ENCODE peak calls at places on chromosome 17, in six cellular contexts. One of them, this sample, is unnamed.

GRCh38 chr17:73104450-73104849 is 12.0 kb upstream of the SLC39A11 start:
- DNase-seq in dorsolateral prefrontal cortex: no peak
- DNase-seq in HL-60: no peak
- DNase-seq in PC-3: no peak
- DNase-seq in lower leg skin: no peak
- DNase-seq in cardiac fibroblast: no peak
- DNase-seq in this sample: no peak

GRCh38 chr17:45940826-45941225 is 46.5 kb downstream of the MAPT start:
- DNase-seq in dorsolateral prefrontal cortex: peak
- DNase-seq in HL-60: no peak
- DNase-seq in PC-3: no peak
- DNase-seq in lower leg skin: peak
- DNase-seq in cardiac fibroblast: peak
- DNase-seq in this sample: no peak

GRCh38 chr17:45172541-45173286 is 11.0 kb downstream of the HEXIM2 start:
- DNase-seq in dorsolateral prefrontal cortex: peak
- DNase-seq in HL-60: no peak
- DNase-seq in PC-3: peak
- DNase-seq in lower leg skin: peak
- DNase-seq in cardiac fibroblast: peak
- DNase-seq in this sample: peak

GRCh38 chr17:50021681-50022370 is 26.8 kb upstream of the DLX3 start:
- DNase-seq in dorsolateral prefrontal cortex: no peak
- DNase-seq in HL-60: no peak
- DNase-seq in PC-3: no peak
- DNase-seq in lower leg skin: no peak
- DNase-seq in cardiac fibroblast: no peak
- DNase-seq in this sample: no peak

GRCh38 chr17:82737981-82738877 is 2.8 kb downstream of the FN3K start:
- DNase-seq in dorsolateral prefrontal cortex: peak
- DNase-seq in HL-60: no peak
- DNase-seq in PC-3: no peak
- DNase-seq in lower leg skin: no peak
- DNase-seq in cardiac fibroblast: peak
- DNase-seq in this sample: no peak

GRCh38 chr17:16976686-16977550 is 5.0 kb upstream of the TNFRSF13B start:
- DNase-seq in dorsolateral prefrontal cortex: no peak
- DNase-seq in HL-60: no peak
- DNase-seq in PC-3: no peak
- DNase-seq in lower leg skin: no peak
- DNase-seq in cardiac fibroblast: no peak
- DNase-seq in this sample: no peak

GRCh38 chr17:62966426-62967110 is 533 bp downstream of the TANC2 start:
- DNase-seq in dorsolateral prefrontal cortex: no peak
- DNase-seq in HL-60: peak
- DNase-seq in PC-3: peak
- DNase-seq in lower leg skin: peak
- DNase-seq in cardiac fibroblast: no peak
- DNase-seq in this sample: no peak

GRCh38 chr17:61680921-61681320 is 89.9 kb upstream of the NACA2 start:
- DNase-seq in dorsolateral prefrontal cortex: no peak
- DNase-seq in HL-60: no peak
- DNase-seq in PC-3: no peak
- DNase-seq in lower leg skin: no peak
- DNase-seq in cardiac fibroblast: no peak
- DNase-seq in this sample: no peak

GRCh38 chr17:38958756-38959155 is 8.4 kb downstream of the FBXO47 start:
- DNase-seq in dorsolateral prefrontal cortex: no peak
- DNase-seq in HL-60: no peak
- DNase-seq in PC-3: no peak
- DNase-seq in lower leg skin: no peak
- DNase-seq in cardiac fibroblast: peak
- DNase-seq in this sample: no peak

GRCh38 chr17:71633391-71633849 is 487.4 kb upstream of the SOX9 start:
- DNase-seq in dorsolateral prefrontal cortex: no peak
- DNase-seq in HL-60: no peak
- DNase-seq in PC-3: peak
- DNase-seq in lower leg skin: peak
- DNase-seq in cardiac fibroblast: peak
- DNase-seq in this sample: peak

GRCh38 chr17:68295086-68295485 is 3.8 kb downstream of the ARSG start:
- DNase-seq in dorsolateral prefrontal cortex: no peak
- DNase-seq in HL-60: no peak
- DNase-seq in PC-3: no peak
- DNase-seq in lower leg skin: no peak
- DNase-seq in cardiac fibroblast: no peak
- DNase-seq in this sample: no peak

GRCh38 chr17:45144199-45145034 is 3.9 kb upstream of the HEXIM1 start:
- DNase-seq in dorsolateral prefrontal cortex: no peak
- DNase-seq in HL-60: no peak
- DNase-seq in PC-3: no peak
- DNase-seq in lower leg skin: no peak
- DNase-seq in cardiac fibroblast: no peak
- DNase-seq in this sample: no peak

GRCh38 chr17:60230358-60230757 is 80.6 kb downstream of the CA4 start:
- DNase-seq in dorsolateral prefrontal cortex: no peak
- DNase-seq in HL-60: no peak
- DNase-seq in PC-3: no peak
- DNase-seq in lower leg skin: no peak
- DNase-seq in cardiac fibroblast: no peak
- DNase-seq in this sample: no peak

DNA sequence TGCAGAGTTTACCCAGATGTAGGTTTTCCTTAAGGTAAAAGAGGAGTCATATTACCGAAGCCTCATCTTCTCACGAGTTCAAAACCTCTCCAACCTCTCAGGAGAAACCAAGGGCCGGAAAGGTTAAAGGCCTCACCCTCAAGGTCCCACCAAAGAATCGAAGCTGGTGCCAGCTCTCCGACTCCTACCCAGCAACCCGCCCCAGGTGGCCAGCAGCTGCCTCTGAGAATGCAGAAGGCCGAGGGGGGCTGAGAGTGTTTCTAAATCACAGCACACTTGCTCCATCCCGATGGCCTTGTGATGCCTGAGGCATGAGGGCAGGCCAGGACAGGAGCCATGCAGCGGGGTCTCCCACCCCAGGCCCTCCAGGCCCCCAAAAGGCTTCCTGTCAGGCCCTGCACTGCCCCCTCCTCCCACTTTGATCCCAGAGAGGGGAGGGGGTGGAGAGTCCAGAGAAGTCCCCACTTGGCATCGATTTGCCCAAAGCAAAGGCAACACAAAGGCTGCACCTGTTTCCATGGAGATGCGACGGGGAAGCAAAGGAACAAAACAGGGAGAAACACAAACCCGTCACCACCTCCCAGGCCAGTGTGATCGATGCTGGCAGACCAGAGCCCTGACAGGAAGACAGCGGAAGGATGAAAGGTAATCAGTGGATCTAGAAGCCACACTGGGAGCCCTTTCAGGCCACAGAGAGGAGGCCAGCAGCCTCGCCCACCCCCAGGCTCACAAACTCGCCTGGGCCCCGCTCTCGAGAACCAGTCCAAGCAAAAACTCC is 39.0 kb downstream of the CUEDC1 start:
- DNase-seq in dorsolateral prefrontal cortex: no peak
- DNase-seq in HL-60: no peak
- DNase-seq in PC-3: no peak
- DNase-seq in lower leg skin: no peak
- DNase-seq in cardiac fibroblast: no peak
- DNase-seq in this sample: no peak
- TF ChIP-seq CTCF in dorsolateral prefrontal cortex: no peak
- TF ChIP-seq CTCF in HL-60: no peak
- TF ChIP-seq CTCF in PC-3: no peak
- TF ChIP-seq CTCF in lower leg skin: no peak
- TF ChIP-seq CTCF in cardiac fibroblast: no peak
- TF ChIP-seq CTCF in this sample: no peak

GRCh38 chr17:81701288-81702071 is 1.7 kb upstream of the MRPL12 start:
- DNase-seq in dorsolateral prefrontal cortex: no peak
- DNase-seq in HL-60: no peak
- DNase-seq in PC-3: peak
- DNase-seq in lower leg skin: no peak
- DNase-seq in cardiac fibroblast: no peak
- DNase-seq in this sample: no peak

GRCh38 chr17:81705518-81706231 is 2.5 kb downstream of the MRPL12 start:
- DNase-seq in dorsolateral prefrontal cortex: no peak
- DNase-seq in HL-60: no peak
- DNase-seq in PC-3: no peak
- DNase-seq in lower leg skin: no peak
- DNase-seq in cardiac fibroblast: no peak
- DNase-seq in this sample: no peak

GRCh38 chr17:81700353-81701287 is 2.5 kb upstream of the MRPL12 start:
- DNase-seq in dorsolateral prefrontal cortex: no peak
- DNase-seq in HL-60: no peak
- DNase-seq in PC-3: no peak
- DNase-seq in lower leg skin: no peak
- DNase-seq in cardiac fibroblast: no peak
- DNase-seq in this sample: no peak

GRCh38 chr17:81703747-81704654 is 834 bp downstream of the MRPL12 start:
- DNase-seq in dorsolateral prefrontal cortex: no peak
- DNase-seq in HL-60: no peak
- DNase-seq in PC-3: no peak
- DNase-seq in lower leg skin: no peak
- DNase-seq in cardiac fibroblast: no peak
- DNase-seq in this sample: no peak

GRCh38 chr17:81702934-81703746 is at the start of gene MRPL12:
- DNase-seq in dorsolateral prefrontal cortex: peak
- DNase-seq in HL-60: peak
- DNase-seq in PC-3: peak
- DNase-seq in lower leg skin: peak
- DNase-seq in cardiac fibroblast: peak
- DNase-seq in this sample: peak
- TF ChIP-seq CTCF in dorsolateral prefrontal cortex: peak
- TF ChIP-seq CTCF in HL-60: no peak
- TF ChIP-seq CTCF in PC-3: no peak
- TF ChIP-seq CTCF in lower leg skin: no peak
- TF ChIP-seq CTCF in cardiac fibroblast: no peak
- TF ChIP-seq CTCF in this sample: no peak

DNA sequence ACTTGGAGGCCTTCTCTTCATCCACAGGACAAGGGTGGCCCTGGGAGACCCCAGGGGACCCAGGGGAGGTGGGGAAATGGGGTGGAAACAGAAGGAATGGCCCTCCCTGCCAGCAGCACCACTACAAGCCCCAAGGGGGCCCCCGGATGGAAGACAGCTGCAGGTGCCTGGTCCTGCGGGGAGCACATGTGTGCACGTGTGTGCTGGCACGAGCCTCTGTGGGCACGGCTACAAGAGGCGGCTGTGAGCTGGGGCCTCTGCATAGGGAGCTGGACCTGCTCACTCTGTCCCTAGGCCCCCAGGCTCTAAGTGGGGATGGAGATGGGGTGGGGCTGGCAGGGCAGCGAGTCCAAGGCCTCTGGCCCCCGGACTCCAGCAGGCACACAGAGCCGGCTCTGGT is 13.2 kb upstream of the AATK start:
- DNase-seq in dorsolateral prefrontal cortex: no peak
- DNase-seq in HL-60: no peak
- DNase-seq in PC-3: no peak
- DNase-seq in lower leg skin: no peak
- DNase-seq in cardiac fibroblast: no peak
- DNase-seq in this sample: no peak
- TF ChIP-seq CTCF in dorsolateral prefrontal cortex: no peak
- TF ChIP-seq CTCF in HL-60: no peak
- TF ChIP-seq CTCF in PC-3: no peak
- TF ChIP-seq CTCF in lower leg skin: no peak
- TF ChIP-seq CTCF in cardiac fibroblast: no peak
- TF ChIP-seq CTCF in this sample: no peak

GRCh38 chr17:32445075-32445427 is 741 bp downstream of the PSMD11 start:
- DNase-seq in dorsolateral prefrontal cortex: no peak
- DNase-seq in HL-60: peak
- DNase-seq in PC-3: peak
- DNase-seq in lower leg skin: no peak
- DNase-seq in cardiac fibroblast: peak
- DNase-seq in this sample: no peak

GRCh38 chr17:32444301-32445074 is at the start of gene PSMD11:
- DNase-seq in dorsolateral prefrontal cortex: peak
- DNase-seq in HL-60: peak
- DNase-seq in PC-3: peak
- DNase-seq in lower leg skin: peak
- DNase-seq in cardiac fibroblast: peak
- DNase-seq in this sample: peak

GRCh38 chr17:32445497-32445896 is 1.2 kb downstream of the PSMD11 start:
- DNase-seq in dorsolateral prefrontal cortex: no peak
- DNase-seq in HL-60: no peak
- DNase-seq in PC-3: no peak
- DNase-seq in lower leg skin: no peak
- DNase-seq in cardiac fibroblast: no peak
- DNase-seq in this sample: no peak

GRCh38 chr17:32441886-32442285 is 2.4 kb upstream of the PSMD11 start:
- DNase-seq in dorsolateral prefrontal cortex: no peak
- DNase-seq in HL-60: no peak
- DNase-seq in PC-3: no peak
- DNase-seq in lower leg skin: no peak
- DNase-seq in cardiac fibroblast: no peak
- DNase-seq in this sample: no peak

DNA sequence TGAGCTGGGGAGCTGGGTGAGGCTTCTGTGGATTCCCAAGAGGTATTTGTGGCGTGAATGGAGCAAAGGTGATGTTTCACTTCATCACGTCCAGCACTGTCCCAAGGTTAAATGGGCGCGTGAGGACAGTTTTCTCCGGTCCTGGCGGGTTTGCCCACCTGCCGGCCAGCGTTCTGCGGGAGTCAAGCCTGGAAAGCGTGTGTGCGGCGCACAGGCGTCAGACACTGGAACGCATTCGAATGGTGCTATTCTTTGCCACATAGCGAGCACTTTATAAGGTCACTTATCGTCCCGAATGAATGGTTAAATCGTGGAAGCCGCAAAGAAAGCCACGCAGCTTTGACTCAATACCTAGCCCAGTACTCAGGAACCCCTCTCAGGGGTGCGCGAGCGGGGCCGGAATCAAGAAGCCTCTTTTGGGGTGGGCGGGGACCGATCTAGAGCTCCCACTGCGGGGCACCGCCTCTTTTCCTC is 446 bp upstream of the PSMD11 start:
- DNase-seq in dorsolateral prefrontal cortex: no peak
- DNase-seq in HL-60: no peak
- DNase-seq in PC-3: no peak
- DNase-seq in lower leg skin: peak
- DNase-seq in cardiac fibroblast: no peak
- DNase-seq in this sample: no peak
- TF ChIP-seq CTCF in dorsolateral prefrontal cortex: no peak
- TF ChIP-seq CTCF in HL-60: no peak
- TF ChIP-seq CTCF in PC-3: no peak
- TF ChIP-seq CTCF in lower leg skin: no peak
- TF ChIP-seq CTCF in cardiac fibroblast: no peak
- TF ChIP-seq CTCF in this sample: no peak

GRCh38 chr17:1179112-1179634 is 608 bp downstream of the ABR start:
- DNase-seq in dorsolateral prefrontal cortex: no peak
- DNase-seq in HL-60: no peak
- DNase-seq in PC-3: no peak
- DNase-seq in lower leg skin: no peak
- DNase-seq in cardiac fibroblast: no peak
- DNase-seq in this sample: no peak
- TF ChIP-seq CTCF in dorsolateral prefrontal cortex: no peak
- TF ChIP-seq CTCF in HL-60: no peak
- TF ChIP-seq CTCF in PC-3: no peak
- TF ChIP-seq CTCF in lower leg skin: no peak
- TF ChIP-seq CTCF in cardiac fibroblast: no peak
- TF ChIP-seq CTCF in this sample: no peak

GRCh38 chr17:29279397-29280070 is 14.4 kb downstream of the NUFIP2 start:
- DNase-seq in dorsolateral prefrontal cortex: no peak
- DNase-seq in HL-60: no peak
- DNase-seq in PC-3: no peak
- DNase-seq in lower leg skin: no peak
- DNase-seq in cardiac fibroblast: no peak
- DNase-seq in this sample: no peak

GRCh38 chr17:29278692-29279091 is 15.3 kb downstream of the NUFIP2 start:
- DNase-seq in dorsolateral prefrontal cortex: no peak
- DNase-seq in HL-60: no peak
- DNase-seq in PC-3: no peak
- DNase-seq in lower leg skin: no peak
- DNase-seq in cardiac fibroblast: no peak
- DNase-seq in this sample: no peak

GRCh38 chr17:29283496-29283895 is 10.5 kb downstream of the NUFIP2 start:
- DNase-seq in dorsolateral prefrontal cortex: no peak
- DNase-seq in HL-60: no peak
- DNase-seq in PC-3: no peak
- DNase-seq in lower leg skin: no peak
- DNase-seq in cardiac fibroblast: no peak
- DNase-seq in this sample: no peak
- TF ChIP-seq CTCF in dorsolateral prefrontal cortex: peak
- TF ChIP-seq CTCF in HL-60: no peak
- TF ChIP-seq CTCF in PC-3: peak
- TF ChIP-seq CTCF in lower leg skin: no peak
- TF ChIP-seq CTCF in cardiac fibroblast: no peak
- TF ChIP-seq CTCF in this sample: peak